ENCODE peak calls at places on chromosome 1, in six cellular contexts. M is activated CD4-positive, alpha-beta T cell treated with anti-CD3 and anti-CD28 coated beads for 24 hours; E is ovary; D is activated T-cell treated with anti-CD3 and anti-CD28 coated beads for 24 hours; A is naive B cell; Y is NCI-H1436. P is an unnamed sample.

GRCh38 chr1:232191560-232191959 is 438.4 kb downstream of the SIPA1L2 start:
- DNase-seq in E (no peak), Y (no peak), M (no peak), D (no peak), A (no peak), P (no peak)

GRCh38 chr1:201637282-201638076 is 98.6 kb downstream of the NAV1 start:
- DNase-seq in D (no peak), A (no peak), E (no peak), Y (no peak), M (no peak), P (no peak)

GRCh38 chr1:85911742-85912141 is 203.5 kb upstream of the ZNHIT6 start:
- DNase-seq in E (no peak), Y (no peak), M (no peak), D (no peak), A (no peak), P (peak; percentile 21)

GRCh38 chr1:43653893-43654292 is 3.9 kb downstream of the KDM4A start:
- DNase-seq in D (no peak), Y (no peak), E (no peak), M (no peak), A (no peak), P (no peak)

GRCh38 chr1:31723828-31724359 is 20.1 kb upstream of the COL16A1 start:
- DNase-seq in Y (no peak), D (no peak), A (no peak), M (no peak), E (peak; percentile 77), P (peak; percentile 54)

GRCh38 chr1:94693435-94693834 is 126.7 kb upstream of the SLC44A3 start:
- DNase-seq in A (no peak), E (no peak), Y (no peak), D (no peak), M (no peak), P (no peak)

GRCh38 chr1:4612991-4613390 is 41.4 kb upstream of the AJAP1 start:
- DNase-seq in A (no peak), Y (no peak), E (no peak), D (no peak), M (no peak), P (no peak)

GRCh38 chr1:164475834-164476233 is 83.2 kb upstream of the PBX1 start:
- DNase-seq in Y (no peak), M (no peak), A (no peak), D (no peak), E (no peak), P (no peak)

GRCh38 chr1:12570291-12570690 is 47.7 kb downstream of the DHRS3 start:
- DNase-seq in E (no peak), D (no peak), M (no peak), A (no peak), Y (no peak), P (no peak)